ENCODE peak calls at places on chromosomes 13 and 19, in five cellular contexts. One of them, this sample, is unnamed.

GRCh38 chr19:47350599-47350998 is 1.5 kb downstream of the DHX34 start:
- DNase-seq in neural progenitor cell: no peak
- DNase-seq in HCT116: no peak
- DNase-seq in PC-3: no peak
- DNase-seq in GM23248: peak
- DNase-seq in this sample: no peak

GRCh38 chr13:91185294-91185863 is 162.1 kb upstream of the MIR17HG start:
- DNase-seq in neural progenitor cell: peak
- DNase-seq in HCT116: peak
- DNase-seq in PC-3: peak
- DNase-seq in GM23248: peak
- DNase-seq in this sample: no peak

GRCh38 chr19:33821871-33822270 is 25.2 kb downstream of the KCTD15 start:
- DNase-seq in neural progenitor cell: no peak
- DNase-seq in HCT116: no peak
- DNase-seq in PC-3: peak
- DNase-seq in GM23248: peak
- DNase-seq in this sample: no peak

GRCh38 chr19:46225558-46226004 is 4.0 kb upstream of the IGFL1 start:
- DNase-seq in neural progenitor cell: peak
- DNase-seq in HCT116: no peak
- DNase-seq in PC-3: peak
- DNase-seq in GM23248: peak
- DNase-seq in this sample: peak

GRCh38 chr13:75423946-75424345 is 58.0 kb downstream of the TBC1D4 start:
- DNase-seq in neural progenitor cell: no peak
- DNase-seq in HCT116: no peak
- DNase-seq in PC-3: no peak
- DNase-seq in GM23248: no peak
- DNase-seq in this sample: no peak

GRCh38 chr19:6480843-6481415 is 658 bp downstream of the DENND1C start:
- DNase-seq in neural progenitor cell: no peak
- DNase-seq in HCT116: no peak
- DNase-seq in PC-3: no peak
- DNase-seq in GM23248: no peak
- DNase-seq in this sample: no peak

GRCh38 chr13:30129411-30129810 is 177.9 kb downstream of the KATNAL1 start:
- DNase-seq in neural progenitor cell: no peak
- DNase-seq in HCT116: no peak
- DNase-seq in PC-3: no peak
- DNase-seq in GM23248: no peak
- DNase-seq in this sample: no peak

GRCh38 chr19:27777726-27778125 is 1435.2 kb downstream of the UQCRFS1 start:
- DNase-seq in neural progenitor cell: no peak
- DNase-seq in HCT116: no peak
- DNase-seq in PC-3: no peak
- DNase-seq in GM23248: no peak
- DNase-seq in this sample: no peak

GRCh38 chr19:13784731-13785452 is 10.4 kb upstream of the ZSWIM4 start:
- DNase-seq in neural progenitor cell: peak
- DNase-seq in HCT116: peak
- DNase-seq in PC-3: peak
- DNase-seq in GM23248: peak
- DNase-seq in this sample: peak

GRCh38 chr19:51407631-51408131 is 9.8 kb downstream of the SIGLEC10 start:
- DNase-seq in neural progenitor cell: peak
- DNase-seq in HCT116: peak
- DNase-seq in PC-3: peak
- DNase-seq in GM23248: peak
- DNase-seq in this sample: no peak

GRCh38 chr13:91567485-91568207 is 169.2 kb downstream of the GPC5 start:
- DNase-seq in neural progenitor cell: no peak
- DNase-seq in HCT116: no peak
- DNase-seq in PC-3: no peak
- DNase-seq in GM23248: no peak
- DNase-seq in this sample: no peak

GRCh38 chr13:113616991-113617749 is 32.6 kb downstream of the TFDP1 start:
- DNase-seq in neural progenitor cell: peak
- DNase-seq in HCT116: no peak
- DNase-seq in PC-3: no peak
- DNase-seq in GM23248: no peak
- DNase-seq in this sample: no peak

GRCh38 chr13:52348983-52349780 is 56.8 kb downstream of the THSD1 start:
- DNase-seq in neural progenitor cell: no peak
- DNase-seq in HCT116: peak
- DNase-seq in PC-3: peak
- DNase-seq in GM23248: peak
- DNase-seq in this sample: no peak

GRCh38 chr19:1264801-1265610 is 4.1 kb upstream of the CIRBP start:
- DNase-seq in neural progenitor cell: peak
- DNase-seq in HCT116: no peak
- DNase-seq in PC-3: peak
- DNase-seq in GM23248: peak
- DNase-seq in this sample: no peak

GRCh38 chr19:4829001-4829712 is 2.4 kb downstream of the TICAM1 start:
- DNase-seq in neural progenitor cell: no peak
- DNase-seq in HCT116: no peak
- DNase-seq in PC-3: no peak
- DNase-seq in GM23248: no peak
- DNase-seq in this sample: no peak

GRCh38 chr19:45515807-45516401 is 8.6 kb downstream of the VASP start:
- DNase-seq in neural progenitor cell: no peak
- DNase-seq in HCT116: no peak
- DNase-seq in PC-3: no peak
- DNase-seq in GM23248: no peak
- DNase-seq in this sample: no peak

GRCh38 chr19:5228932-5229777 is 111.5 kb downstream of the PTPRS start:
- DNase-seq in neural progenitor cell: no peak
- DNase-seq in HCT116: no peak
- DNase-seq in PC-3: peak
- DNase-seq in GM23248: peak
- DNase-seq in this sample: no peak

GRCh38 chr19:10339380-10339960 is at the start of gene ICAM3:
- DNase-seq in neural progenitor cell: no peak
- DNase-seq in HCT116: no peak
- DNase-seq in PC-3: no peak
- DNase-seq in GM23248: no peak
- DNase-seq in this sample: peak

GRCh38 chr13:85798999-85799646 is at the start of gene SLITRK6:
- DNase-seq in neural progenitor cell: peak
- DNase-seq in HCT116: peak
- DNase-seq in PC-3: peak
- DNase-seq in GM23248: peak
- DNase-seq in this sample: no peak

GRCh38 chr13:110312669-110313031 is 5.6 kb downstream of the COL4A2 start:
- DNase-seq in neural progenitor cell: no peak
- DNase-seq in HCT116: no peak
- DNase-seq in PC-3: peak
- DNase-seq in GM23248: peak
- DNase-seq in this sample: no peak

GRCh38 chr19:44846455-44847143 is 502 bp downstream of the NECTIN2 start:
- DNase-seq in neural progenitor cell: peak
- DNase-seq in HCT116: no peak
- DNase-seq in PC-3: no peak
- DNase-seq in GM23248: peak
- DNase-seq in this sample: no peak

GRCh38 chr13:85719749-85720148 is 79.5 kb downstream of the SLITRK6 start:
- DNase-seq in neural progenitor cell: no peak
- DNase-seq in HCT116: no peak
- DNase-seq in PC-3: no peak
- DNase-seq in GM23248: no peak
- DNase-seq in this sample: no peak

GRCh38 chr19:12668937-12669271 is 2.3 kb downstream of the WDR83 start:
- DNase-seq in neural progenitor cell: peak
- DNase-seq in HCT116: no peak
- DNase-seq in PC-3: peak
- DNase-seq in GM23248: peak
- DNase-seq in this sample: peak

GRCh38 chr19:4816388-4817165 is 14.9 kb downstream of the TICAM1 start:
- DNase-seq in neural progenitor cell: no peak
- DNase-seq in HCT116: no peak
- DNase-seq in PC-3: no peak
- DNase-seq in GM23248: no peak
- DNase-seq in this sample: no peak

GRCh38 chr19:13401388-13401787 is 104.9 kb downstream of the CACNA1A start:
- DNase-seq in neural progenitor cell: no peak
- DNase-seq in HCT116: peak
- DNase-seq in PC-3: peak
- DNase-seq in GM23248: peak
- DNase-seq in this sample: no peak

GRCh38 chr13:26718146-26718545 is 42.4 kb downstream of the GPR12 start:
- DNase-seq in neural progenitor cell: no peak
- DNase-seq in HCT116: no peak
- DNase-seq in PC-3: no peak
- DNase-seq in GM23248: no peak
- DNase-seq in this sample: no peak

GRCh38 chr13:98521876-98522275 is 55.0 kb downstream of the STK24 start:
- DNase-seq in neural progenitor cell: no peak
- DNase-seq in HCT116: no peak
- DNase-seq in PC-3: no peak
- DNase-seq in GM23248: no peak
- DNase-seq in this sample: no peak

GRCh38 chr19:49438261-49438660 is 3.1 kb downstream of the SLC17A7 start:
- DNase-seq in neural progenitor cell: no peak
- DNase-seq in HCT116: no peak
- DNase-seq in PC-3: no peak
- DNase-seq in GM23248: no peak
- DNase-seq in this sample: no peak

GRCh38 chr19:6071840-6072239 is 38.5 kb downstream of the RFX2 start:
- DNase-seq in neural progenitor cell: no peak
- DNase-seq in HCT116: no peak
- DNase-seq in PC-3: no peak
- DNase-seq in GM23248: peak
- DNase-seq in this sample: no peak

GRCh38 chr19:38710928-38711725 is 33.1 kb downstream of the CAPN12 start:
- DNase-seq in neural progenitor cell: no peak
- DNase-seq in HCT116: no peak
- DNase-seq in PC-3: no peak
- DNase-seq in GM23248: peak
- DNase-seq in this sample: no peak

GRCh38 chr13:57437587-57437986 is 194.0 kb upstream of the PCDH17 start:
- DNase-seq in neural progenitor cell: no peak
- DNase-seq in HCT116: no peak
- DNase-seq in PC-3: no peak
- DNase-seq in GM23248: no peak
- DNase-seq in this sample: no peak

GRCh38 chr19:15357906-15358305 is 21.7 kb downstream of the AKAP8 start:
- DNase-seq in neural progenitor cell: no peak
- DNase-seq in HCT116: no peak
- DNase-seq in PC-3: no peak
- DNase-seq in GM23248: no peak
- DNase-seq in this sample: no peak

GRCh38 chr13:94925263-94925662 is 212.9 kb upstream of the SOX21 start:
- DNase-seq in neural progenitor cell: no peak
- DNase-seq in HCT116: no peak
- DNase-seq in PC-3: no peak
- DNase-seq in GM23248: no peak
- DNase-seq in this sample: no peak
- TF ChIP-seq EZH2phosphoT487 in neural progenitor cell: no peak
- TF ChIP-seq EZH2phosphoT487 in HCT116: no peak
- TF ChIP-seq EZH2phosphoT487 in PC-3: no peak
- TF ChIP-seq EZH2phosphoT487 in GM23248: no peak
- TF ChIP-seq EZH2phosphoT487 in this sample: no peak

GRCh38 chr19:8389891-8390616 is at the start of gene RAB11B:
- DNase-seq in neural progenitor cell: peak
- DNase-seq in HCT116: peak
- DNase-seq in PC-3: peak
- DNase-seq in GM23248: peak
- DNase-seq in this sample: peak

GRCh38 chr19:8386990-8387389 is 3.2 kb upstream of the RAB11B start:
- DNase-seq in neural progenitor cell: no peak
- DNase-seq in HCT116: no peak
- DNase-seq in PC-3: no peak
- DNase-seq in GM23248: no peak
- DNase-seq in this sample: no peak

GRCh38 chr19:8390617-8390981 is 439 bp downstream of the RAB11B start:
- DNase-seq in neural progenitor cell: peak
- DNase-seq in HCT116: peak
- DNase-seq in PC-3: peak
- DNase-seq in GM23248: peak
- DNase-seq in this sample: peak

GRCh38 chr19:8388612-8388958 is 1.6 kb upstream of the RAB11B start:
- DNase-seq in neural progenitor cell: no peak
- DNase-seq in HCT116: no peak
- DNase-seq in PC-3: no peak
- DNase-seq in GM23248: no peak
- DNase-seq in this sample: no peak

GRCh38 chr19:8387688-8388611 is 2.2 kb upstream of the RAB11B start:
- DNase-seq in neural progenitor cell: no peak
- DNase-seq in HCT116: no peak
- DNase-seq in PC-3: peak
- DNase-seq in GM23248: no peak
- DNase-seq in this sample: no peak
- H3K9ac ChIP-seq in neural progenitor cell: no peak
- H3K9ac ChIP-seq in HCT116: no peak
- H3K9ac ChIP-seq in PC-3: peak
- H3K9ac ChIP-seq in GM23248: no peak
- H3K9ac ChIP-seq in this sample: no peak

GRCh38 chr13:99973786-99974185 is 2.2 kb upstream of the ZIC5 start:
- DNase-seq in neural progenitor cell: no peak
- DNase-seq in HCT116: no peak
- DNase-seq in PC-3: no peak
- DNase-seq in GM23248: no peak
- DNase-seq in this sample: no peak
- TF ChIP-seq EZH2 in neural progenitor cell: no peak
- TF ChIP-seq EZH2 in HCT116: no peak
- TF ChIP-seq EZH2 in PC-3: no peak
- TF ChIP-seq EZH2 in GM23248: no peak
- TF ChIP-seq EZH2 in this sample: no peak

DNA sequence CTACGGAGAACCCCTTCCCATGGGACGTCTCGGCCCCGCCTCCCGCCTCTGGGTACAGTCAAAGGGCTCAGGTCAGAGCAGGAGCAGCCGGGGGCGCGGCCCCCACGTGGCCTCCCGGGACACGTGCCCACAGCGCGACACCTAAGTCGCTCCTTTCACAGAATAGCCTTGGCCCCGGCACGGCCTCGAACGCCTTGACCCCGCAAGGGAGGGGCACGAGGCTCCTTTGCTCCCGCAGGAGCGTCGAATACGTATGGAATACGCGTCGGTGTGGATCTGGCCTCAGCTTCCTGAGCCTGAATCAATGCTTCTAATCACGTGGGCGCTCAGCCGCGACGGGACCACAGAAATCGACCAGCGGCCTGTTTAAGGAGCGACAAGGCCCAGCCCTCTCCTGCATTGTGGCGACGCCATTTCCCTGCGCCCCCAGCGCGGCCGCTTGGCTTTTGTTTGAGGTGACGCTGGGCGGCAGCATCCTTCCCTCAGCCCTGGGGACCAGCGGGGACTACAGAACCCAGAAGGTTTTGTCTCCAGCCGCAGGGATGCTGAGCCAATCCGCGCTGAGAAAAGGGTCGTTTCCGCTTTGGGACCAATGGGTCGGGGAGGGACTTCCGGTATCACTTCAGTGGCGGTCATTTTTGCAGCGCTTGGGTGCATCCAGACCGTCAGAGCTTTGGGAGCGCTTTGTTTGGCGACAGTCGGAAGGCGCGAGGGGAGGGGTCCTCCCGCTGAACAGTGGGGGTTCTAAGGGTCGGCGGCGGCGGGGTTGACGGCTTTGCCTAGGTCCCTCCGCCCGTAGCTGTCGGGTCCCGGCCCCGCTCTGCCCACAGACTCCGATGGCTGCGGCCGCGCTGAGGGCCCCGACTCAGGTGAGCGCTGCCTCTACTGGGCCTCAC is at the start of gene ZIK1:
- DNase-seq in neural progenitor cell: peak
- DNase-seq in HCT116: no peak
- DNase-seq in PC-3: no peak
- DNase-seq in GM23248: peak
- DNase-seq in this sample: no peak
- TF ChIP-seq EZH2phosphoT487 in neural progenitor cell: no peak
- TF ChIP-seq EZH2phosphoT487 in HCT116: no peak
- TF ChIP-seq EZH2phosphoT487 in PC-3: no peak
- TF ChIP-seq EZH2phosphoT487 in GM23248: no peak
- TF ChIP-seq EZH2phosphoT487 in this sample: no peak

This sample was measured in MM.1S.